ENCODE peak calls at places on chromosomes 4 and X, in seven cellular contexts. K is NCI-H2081 treated with DMSO at 0.1 percent for 48 hours; O is iris pigment epithelial cell; S is activated naive CD8-positive, alpha-beta T cell treated with anti-CD3 and anti-CD28 coated beads, Interleukin-2, amount 10 ng/mL, durations not matched to agents 7 days and 5 days; M is progenitor cell of endocrine pancreas; P is substantia nigra; V is HuH-7. G is an unnamed sample.

GRCh38 chr4:31134720-31135119 is 414.6 kb downstream of the PCDH7 start:
- DNase-seq in V (no peak), P (no peak), O (no peak), S (no peak), M (no peak), K (no peak), G (no peak)

GRCh38 chrX:43745938-43746721 is 90.0 kb downstream of the MAOA start:
- DNase-seq in M (no peak), V (no peak), P (no peak), S (no peak), O (peak; percentile 43), K (no peak), G (no peak)

GRCh38 chr4:124386163-124386562 is 326.4 kb downstream of the ANKRD50 start:
- DNase-seq in P (no peak), K (no peak), M (no peak), O (no peak), V (no peak), S (no peak), G (no peak)

GRCh38 chrX:2516612-2517011 is 15.8 kb upstream of the DHRSX start:
- DNase-seq in M (no peak), V (no peak), O (no peak), P (no peak), K (no peak), S (no peak), G (no peak)

GRCh38 chrX:102129473-102129872 is 4.0 kb downstream of the TCEAL2 start:
- DNase-seq in P (no peak), K (no peak), O (peak; percentile 18), M (no peak), V (peak; percentile 43), S (no peak), G (no peak)

GRCh38 chr4:85147481-85148076 is 181.1 kb upstream of the WDFY3 start:
- DNase-seq in P (peak; percentile 60), K (peak; percentile 29), O (peak; percentile 77), S (no peak), V (peak; percentile 20), M (no peak), G (no peak)

GRCh38 chrX:133980406-133980805 is 5.0 kb downstream of the GPC3 start:
- DNase-seq in O (peak; percentile 56), S (no peak), K (no peak), P (no peak), V (no peak), M (no peak), G (no peak)

GRCh38 chr4:17580969-17581368 is 4.0 kb downstream of the LAP3 start:
- DNase-seq in S (no peak), O (peak; percentile 81), M (no peak), P (no peak), V (no peak), K (no peak), G (no peak)

GRCh38 chr4:78613522-78614311 is 62.1 kb downstream of the ANXA3 start:
- DNase-seq in V (no peak), P (no peak), O (no peak), S (no peak), M (no peak), K (no peak), G (no peak)

GRCh38 chr4:5086535-5086934 is 35.3 kb downstream of the STK32B start:
- DNase-seq in O (no peak), P (no peak), M (no peak), S (no peak), K (no peak), V (no peak), G (no peak)

GRCh38 chr4:17447056-17447455 is 64.8 kb downstream of the QDPR start:
- DNase-seq in M (no peak), S (no peak), O (peak; percentile 73), P (no peak), K (no peak), V (no peak), G (no peak)

GRCh38 chrX:24253030-24253429 is 60.8 kb downstream of the SUPT20HL2 start:
- DNase-seq in M (no peak), V (peak; percentile 12), P (no peak), O (no peak), S (no peak), K (no peak), G (no peak)

GRCh38 chr4:133151681-133152329 is 2.7 kb downstream of the PCDH10 start:
- DNase-seq in O (no peak), V (peak; percentile 1), P (peak; percentile 75), K (no peak), M (peak; percentile 49), S (peak; percentile 34), G (no peak)

GRCh38 chr4:166198041-166198440 is 325.0 kb downstream of the TLL1 start:
- DNase-seq in K (no peak), V (no peak), M (no peak), O (no peak), S (no peak), P (no peak), G (no peak)

G was measured in Caco-2.